ENCODE peak calls at places on chromosome 12, in seven cellular contexts. L is heart right ventricle, Y is choroid plexus epithelial cell, R is pancreas, U is Caco-2, G is AG04450, K is lower leg skin. X is an unnamed sample.

GRCh38 chr12:77837876-77838291 is 7.2 kb downstream of the NAV3 start:
- DNase-seq in Y (peak), K (no peak), L (peak), G (no peak), U (no peak), R (no peak), X (no peak)

GRCh38 chr12:77102691-77103090 is 37.3 kb upstream of the E2F7 start:
- DNase-seq in R (no peak), L (no peak), K (no peak), U (no peak), Y (peak), G (no peak), X (no peak)

GRCh38 chr12:103455020-103455763 is 40.6 kb downstream of the C12orf42 start:
- DNase-seq in G (no peak), R (no peak), U (no peak), K (no peak), Y (no peak), L (no peak), X (peak)

GRCh38 chr12:105113094-105113493 is 5.6 kb downstream of the WASHC4 start:
- DNase-seq in Y (no peak), R (no peak), K (no peak), G (no peak), U (no peak), L (no peak), X (no peak)

GRCh38 chr12:14567311-14568195 is at the start of gene PLBD1:
- DNase-seq in U (peak), K (peak), R (peak), L (peak), G (no peak), Y (peak), X (peak)

GRCh38 chr12:125902991-125903390 is 837.8 kb downstream of the AACS start:
- DNase-seq in U (no peak), L (no peak), G (no peak), K (no peak), R (no peak), Y (no peak), X (no peak)

GRCh38 chr12:19236656-19237055 is 107.1 kb downstream of the PLEKHA5 start:
- DNase-seq in G (no peak), R (no peak), K (no peak), U (no peak), L (peak), Y (peak), X (no peak)

GRCh38 chr12:76020731-76021672 is 10.6 kb downstream of the PHLDA1 start:
- DNase-seq in K (no peak), R (no peak), Y (peak), L (no peak), G (peak), U (no peak), X (peak)

GRCh38 chr12:132314516-132315233 is 14.7 kb downstream of the GALNT9 start:
- DNase-seq in U (no peak), R (peak), G (no peak), Y (no peak), L (no peak), K (no peak), X (no peak)

GRCh38 chr12:43338848-43339526 is 213.0 kb downstream of the ADAMTS20 start:
- DNase-seq in L (peak), G (no peak), K (no peak), Y (peak), R (no peak), U (no peak), X (peak)

GRCh38 chr12:116266631-116267349 is 10.7 kb downstream of the MED13L start:
- DNase-seq in Y (peak), K (no peak), U (no peak), L (no peak), R (no peak), G (no peak), X (no peak)

GRCh38 chr12:127489055-127489454 is 777.9 kb upstream of the TMEM132C start:
- DNase-seq in K (no peak), L (no peak), G (no peak), Y (no peak), U (peak), R (no peak), X (no peak)

GRCh38 chr12:59084758-59085383 is 164.6 kb upstream of the LRIG3 start:
- DNase-seq in Y (peak), U (no peak), R (no peak), K (peak), L (no peak), G (peak), X (no peak)

GRCh38 chr12:130202201-130202600 is 39.9 kb downstream of the FZD10 start:
- DNase-seq in R (no peak), K (no peak), Y (no peak), L (no peak), U (no peak), G (no peak), X (no peak)

GRCh38 chr12:4562034-4562657 is at the start of gene DYRK4:
- DNase-seq in U (peak), G (peak), L (peak), R (peak), K (peak), Y (peak), X (no peak)

GRCh38 chr12:93918262-93918661 is 230.1 kb upstream of the PLXNC1 start:
- DNase-seq in U (no peak), R (no peak), G (no peak), Y (peak), K (no peak), L (no peak), X (no peak)

GRCh38 chr12:124368421-124369032 is 73.6 kb downstream of the RFLNA start:
- DNase-seq in L (no peak), K (no peak), U (no peak), R (no peak), Y (no peak), G (no peak), X (no peak)

GRCh38 chr12:32893008-32893407 is 3.6 kb downstream of the PKP2 start:
- DNase-seq in G (no peak), U (peak), L (no peak), K (no peak), Y (no peak), R (no peak), X (no peak)

GRCh38 chr12:32889073-32889760 is 7.4 kb downstream of the PKP2 start:
- DNase-seq in K (no peak), U (no peak), G (no peak), Y (peak), L (no peak), R (no peak), X (no peak)

GRCh38 chr12:32891956-32892355 is 4.6 kb downstream of the PKP2 start:
- DNase-seq in K (no peak), Y (peak), L (no peak), G (no peak), R (no peak), U (peak), X (no peak)

GRCh38 chr12:32893458-32893857 is 3.1 kb downstream of the PKP2 start:
- DNase-seq in R (no peak), G (no peak), L (no peak), Y (peak), U (peak), K (no peak), X (no peak)

DNA sequence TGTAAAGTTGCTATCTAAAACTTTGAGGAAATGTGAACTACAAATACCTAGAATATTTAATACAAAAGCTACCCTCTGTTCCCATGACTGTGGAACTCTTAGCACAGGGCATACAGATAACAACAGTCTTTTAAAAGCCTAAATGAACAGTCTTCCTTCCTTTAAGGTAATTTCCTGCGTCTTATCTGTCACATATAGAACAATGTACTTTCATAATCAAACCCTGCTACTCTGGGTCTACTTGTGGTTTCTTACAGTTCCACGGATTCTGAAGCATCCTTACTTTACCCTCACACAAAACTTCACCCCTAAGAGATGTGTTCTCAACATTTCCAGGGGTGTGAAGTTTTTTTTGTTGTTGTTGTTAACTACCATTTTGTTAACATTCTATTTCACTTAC is 5.1 kb downstream of the PKP2 start:
- DNase-seq in K (no peak), Y (peak), R (no peak), G (no peak), U (no peak), L (no peak), X (no peak)
- H3K4me3 ChIP-seq in K (no peak), Y (no peak), R (no peak), G (no peak), U (no peak), L (no peak), X (no peak)

DNA sequence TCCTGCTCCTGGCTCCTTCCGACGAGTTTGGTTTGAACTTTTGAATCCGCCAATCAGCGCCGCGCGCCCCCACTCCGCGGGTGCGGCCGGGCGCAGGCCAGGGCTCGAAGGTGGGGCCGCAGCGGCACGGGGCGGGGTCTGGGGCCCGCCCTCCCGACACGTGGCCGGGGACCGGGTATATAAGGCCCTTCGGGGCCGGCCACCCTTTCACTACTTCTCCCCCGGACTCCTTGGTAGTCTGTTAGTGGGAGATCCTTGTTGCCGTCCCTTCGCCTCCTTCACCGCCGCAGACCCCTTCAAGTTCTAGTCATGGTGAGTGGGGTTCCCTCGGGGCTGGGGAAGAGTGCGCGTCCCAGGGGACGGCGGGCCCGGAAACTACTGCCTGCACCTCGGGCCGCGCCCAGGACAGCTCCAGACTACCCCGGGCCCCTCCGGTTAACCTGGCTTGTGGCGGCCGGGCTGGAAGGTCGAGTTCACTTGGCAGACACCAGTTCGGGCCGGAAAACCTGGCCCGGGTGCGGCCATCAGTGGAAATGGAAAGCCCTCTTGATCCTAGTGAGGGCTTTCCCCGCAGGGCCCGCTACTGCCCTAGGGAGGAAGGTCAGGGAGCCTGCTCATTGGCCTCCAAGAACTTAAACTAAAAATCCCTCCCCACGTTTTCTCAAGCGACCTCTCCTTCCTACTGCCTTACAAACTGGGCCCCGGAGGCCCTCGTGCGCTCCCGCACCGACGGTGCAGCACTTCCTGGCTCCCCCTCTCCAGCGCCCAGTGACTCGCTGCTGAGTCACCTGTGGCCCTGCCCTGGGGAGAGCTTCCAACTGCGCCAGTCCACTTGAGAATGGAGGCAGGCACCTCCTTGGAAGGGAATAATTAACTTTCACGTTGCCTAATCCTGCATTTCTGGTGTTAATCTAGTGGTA is at the start of gene TUBA1C:
- DNase-seq in U (peak), R (peak), K (peak), G (peak), L (peak), Y (peak), X (peak)
- TF ChIP-seq CTCF in U (no peak), R (no peak), K (no peak), G (peak), L (no peak), Y (no peak), X (no peak)

GRCh38 chr12:10968765-10969456 is 17.8 kb downstream of the TAS2R50 start:
- DNase-seq in R (no peak), G (peak), L (peak), K (peak), U (no peak), Y (peak), X (no peak)
- H3K4me3 ChIP-seq in R (no peak), G (no peak), L (no peak), K (no peak), U (no peak), Y (no peak), X (no peak)

GRCh38 chr12:108589028-108589839 is 8.7 kb downstream of the TMEM119 start:
- DNase-seq in G (no peak), U (no peak), L (no peak), K (no peak), Y (peak), R (no peak), X (no peak)

GRCh38 chr12:108592033-108592909 is 5.6 kb downstream of the TMEM119 start:
- DNase-seq in Y (no peak), G (no peak), K (no peak), R (no peak), L (no peak), U (no peak), X (no peak)

GRCh38 chr12:108591267-108591980 is 6.5 kb downstream of the TMEM119 start:
- DNase-seq in R (no peak), Y (no peak), G (no peak), K (no peak), L (no peak), U (no peak), X (no peak)

GRCh38 chr12:108587826-108588225 is 10.1 kb downstream of the TMEM119 start:
- DNase-seq in Y (no peak), G (no peak), R (no peak), K (no peak), L (no peak), U (no peak), X (no peak)

DNA sequence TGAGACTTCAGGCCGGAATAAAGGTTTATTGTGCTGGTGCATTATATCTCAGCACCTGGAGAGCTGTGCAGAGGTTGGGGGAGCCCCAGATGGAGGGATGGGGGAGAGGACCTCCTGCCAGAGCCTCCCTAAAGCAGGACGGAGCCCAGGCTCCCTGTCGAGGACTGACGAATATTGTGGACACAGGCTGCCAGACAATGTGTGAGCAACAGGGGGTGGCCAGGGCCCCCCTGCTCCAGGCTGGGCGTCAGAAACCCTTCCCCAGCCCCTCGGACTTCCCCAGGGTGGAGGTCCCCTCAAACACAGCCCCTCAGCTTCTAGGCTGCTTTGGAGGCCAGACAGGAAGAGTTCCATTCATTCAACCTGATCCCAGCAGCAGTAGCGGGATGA is 8.0 kb downstream of the TMEM119 start:
- DNase-seq in U (no peak), K (no peak), Y (no peak), R (no peak), L (no peak), G (no peak), X (no peak)
- TF ChIP-seq CTCF in U (no peak), K (no peak), Y (no peak), R (no peak), L (no peak), G (no peak), X (no peak)

GRCh38 chr12:65565601-65566560 is 258.4 kb upstream of the HMGA2 start:
- DNase-seq in R (no peak), G (peak), L (no peak), U (no peak), Y (peak), K (no peak), X (no peak)
- H3K4me3 ChIP-seq in R (no peak), G (peak), L (no peak), U (no peak), Y (no peak), K (no peak), X (no peak)

GRCh38 chr12:106894774-106895173 is 60.9 kb upstream of the TMEM263 start:
- DNase-seq in Y (no peak), K (no peak), G (no peak), U (no peak), R (no peak), L (no peak), X (no peak)

GRCh38 chr12:106898001-106898966 is 57.4 kb upstream of the TMEM263 start:
- DNase-seq in Y (no peak), L (no peak), G (no peak), K (no peak), R (no peak), U (no peak), X (no peak)

GRCh38 chr12:106896603-106897002 is 59.1 kb upstream of the TMEM263 start:
- DNase-seq in U (no peak), L (no peak), G (no peak), R (no peak), K (no peak), Y (no peak), X (no peak)

GRCh38 chr12:106900554-106900953 is 55.2 kb upstream of the TMEM263 start:
- DNase-seq in K (no peak), L (no peak), U (no peak), R (no peak), Y (no peak), G (no peak), X (no peak)

GRCh38 chr12:106897082-106897481 is 58.6 kb upstream of the TMEM263 start:
- DNase-seq in K (no peak), Y (peak), R (no peak), G (no peak), L (no peak), U (no peak), X (no peak)
- TF ChIP-seq CTCF in K (no peak), Y (peak), R (no peak), G (peak), L (no peak), U (no peak), X (no peak)

GRCh38 chr12:2811791-2812190 is 677 bp upstream of the ITFG2 start:
- DNase-seq in R (no peak), G (no peak), L (no peak), U (no peak), Y (no peak), K (no peak), X (no peak)
- H3K4me3 ChIP-seq in R (peak), G (peak), L (peak), U (no peak), Y (peak), K (no peak), X (peak)

GRCh38 chr12:113756609-113757008 is 209.5 kb downstream of the RBM19 start:
- DNase-seq in R (no peak), L (no peak), G (no peak), U (no peak), K (no peak), Y (no peak), X (no peak)

GRCh38 chr12:113751513-113751912 is 214.6 kb downstream of the RBM19 start:
- DNase-seq in K (no peak), U (no peak), L (no peak), R (no peak), G (no peak), Y (no peak), X (no peak)

GRCh38 chr12:113758165-113758924 is 207.8 kb downstream of the RBM19 start:
- DNase-seq in U (no peak), G (no peak), Y (no peak), R (no peak), L (no peak), K (no peak), X (no peak)

GRCh38 chr12:113757223-113758002 is 208.7 kb downstream of the RBM19 start:
- DNase-seq in R (no peak), Y (no peak), U (no peak), K (no peak), G (no peak), L (no peak), X (no peak)

GRCh38 chr12:113755098-113755497 is 211.0 kb downstream of the RBM19 start:
- DNase-seq in K (no peak), U (no peak), R (no peak), Y (no peak), L (no peak), G (no peak), X (no peak)
- TF ChIP-seq CTCF in K (no peak), U (no peak), R (no peak), Y (no peak), L (no peak), G (no peak), X (no peak)